ENCODE peak calls at places on chromosomes 1 and 21, in six cellular contexts. Y, W, K, U, G and Z are unnamed samples.

GRCh38 chr1:50105430-50105829 is 3.3 kb upstream of the ELAVL4 start:
- DNase-seq in Y (no peak), W (no peak), K (no peak), U (no peak), G (no peak), Z (no peak)

GRCh38 chr1:86137458-86137857 is 19.1 kb downstream of the COL24A1 start:
- DNase-seq in Y (peak), W (peak), K (no peak), U (no peak), G (peak), Z (peak)

GRCh38 chr1:90879281-90879680 is 142.6 kb downstream of the ZNF644 start:
- DNase-seq in Y (no peak), W (peak), K (no peak), U (no peak), G (no peak), Z (no peak)

GRCh38 chr21:32137266-32137665 is 141.6 kb downstream of the MIS18A start:
- DNase-seq in Y (no peak), W (no peak), K (no peak), U (no peak), G (no peak), Z (no peak)

GRCh38 chr21:34822957-34823356 is 154.2 kb downstream of the CLIC6 start:
- DNase-seq in Y (no peak), W (peak), K (no peak), U (no peak), G (peak), Z (no peak)

GRCh38 chr1:22142315-22143064 is 407 bp downstream of the WNT4 start:
- DNase-seq in Y (no peak), W (no peak), K (no peak), U (no peak), G (no peak), Z (no peak)

GRCh38 chr1:34315974-34316373 is 139.3 kb downstream of the C1orf94 start:
- DNase-seq in Y (no peak), W (no peak), K (no peak), U (no peak), G (no peak), Z (no peak)

GRCh38 chr1:231603598-231604275 is 22.9 kb upstream of the DISC1 start:
- DNase-seq in Y (no peak), W (peak), K (no peak), U (no peak), G (no peak), Z (no peak)

GRCh38 chr1:180946537-180947507 is 34.1 kb downstream of the KIAA1614 start:
- DNase-seq in Y (no peak), W (no peak), K (no peak), U (no peak), G (no peak), Z (no peak)

GRCh38 chr1:221602866-221603265 is 139.0 kb downstream of the DUSP10 start:
- DNase-seq in Y (peak), W (no peak), K (no peak), U (no peak), G (no peak), Z (no peak)

GRCh38 chr1:15684042-15684461 is at the start of gene PLEKHM2:
- DNase-seq in Y (peak), W (peak), K (peak), U (no peak), G (no peak), Z (no peak)

GRCh38 chr1:227077783-227078182 is 137.7 kb downstream of the COQ8A start:
- DNase-seq in Y (no peak), W (no peak), K (no peak), U (no peak), G (no peak), Z (no peak)

GRCh38 chr1:247210062-247210385 is 38.2 kb upstream of the ZNF124 start:
- DNase-seq in Y (no peak), W (no peak), K (no peak), U (no peak), G (no peak), Z (no peak)

GRCh38 chr1:163439506-163439905 is 117.8 kb downstream of the NUF2 start:
- DNase-seq in Y (no peak), W (no peak), K (no peak), U (no peak), G (no peak), Z (no peak)

GRCh38 chr1:3005771-3006170 is 15.5 kb upstream of the ACTRT2 start:
- DNase-seq in Y (no peak), W (no peak), K (no peak), U (no peak), G (no peak), Z (no peak)

GRCh38 chr1:107748529-107748928 is 216.5 kb downstream of the VAV3 start:
- DNase-seq in Y (peak), W (peak), K (no peak), U (no peak), G (no peak), Z (no peak)

GRCh38 chr1:7249516-7249915 is 464.3 kb downstream of the CAMTA1 start:
- DNase-seq in Y (no peak), W (no peak), K (no peak), U (no peak), G (no peak), Z (no peak)